ENCODE peak calls at places on chromosome 13, in six cellular contexts. J is uterus, L is omental fat pad, S is fibroblast of mammary gland, T is coronary artery, V is HFF-Myc. G is an unnamed sample.
A peak's percentile ranks its signal among the peaks of the same experiment; 100 is the strongest.

GRCh38 chr13:97826421-97826965 is 127.0 kb upstream of the IPO5 start:
- DNase-seq in L (no peak), T (no peak), S (no peak), J (no peak), V (no peak), G (no peak)

GRCh38 chr13:84917252-84917878 is 881.9 kb downstream of the SLITRK6 start:
- DNase-seq in T (no peak), V (peak; percentile 6), S (peak; percentile 22), L (no peak), J (no peak), G (no peak)

GRCh38 chr13:42746846-42747245 is 34.5 kb upstream of the FAM216B start:
- DNase-seq in V (peak; percentile 7), J (no peak), L (no peak), T (no peak), S (peak; percentile 86), G (no peak)

GRCh38 chr13:110227416-110227815 is 79.5 kb downstream of the COL4A1 start:
- DNase-seq in T (no peak), V (no peak), J (no peak), S (no peak), L (no peak), G (no peak)

GRCh38 chr13:40993987-40994386 is 25.1 kb downstream of the ELF1 start:
- DNase-seq in L (no peak), S (no peak), V (no peak), J (no peak), T (no peak), G (no peak)

GRCh38 chr13:109666656-109667448 is 119.5 kb downstream of the IRS2 start:
- DNase-seq in L (no peak), T (no peak), S (peak; percentile 21), V (no peak), J (no peak), G (no peak)

GRCh38 chr13:85543144-85543543 is 256.1 kb downstream of the SLITRK6 start:
- DNase-seq in V (no peak), L (no peak), J (no peak), T (no peak), S (no peak), G (no peak)

GRCh38 chr13:43326100-43326499 is 302.7 kb downstream of the DNAJC15 start:
- DNase-seq in S (no peak), V (no peak), T (no peak), J (no peak), L (no peak), G (no peak)

GRCh38 chr13:30832845-30833332 is 73.2 kb upstream of the MEDAG start:
- DNase-seq in L (peak; percentile 36), S (no peak), V (no peak), J (peak; percentile 50), T (no peak), G (no peak)

GRCh38 chr13:112056739-112057433 is 10.1 kb upstream of the SOX1 start:
- DNase-seq in V (no peak), J (no peak), T (peak; percentile 36), S (no peak), L (no peak), G (peak; percentile 82)

GRCh38 chr13:97254809-97255208 is 32.7 kb downstream of the MBNL2 start:
- DNase-seq in J (no peak), S (peak; percentile 87), T (no peak), L (no peak), V (no peak), G (peak; percentile 38)

GRCh38 chr13:46496086-46496485 is 56.9 kb upstream of the LRCH1 start:
- DNase-seq in L (no peak), J (no peak), S (no peak), T (no peak), V (no peak), G (no peak)

GRCh38 chr13:75469087-75469486 is 12.9 kb downstream of the TBC1D4 start:
- DNase-seq in T (no peak), J (no peak), S (no peak), V (no peak), L (no peak), G (no peak)

GRCh38 chr13:52454459-52454824 is 836 bp upstream of the CKAP2 start:
- DNase-seq in S (no peak), T (no peak), L (no peak), V (no peak), J (no peak), G (no peak)

GRCh38 chr13:65292488-65292901 is 1937.6 kb downstream of the PCDH9 start:
- DNase-seq in S (peak; percentile 3), V (peak; percentile 21), J (no peak), T (no peak), L (no peak), G (no peak)

GRCh38 chr13:113837554-113838355 is 26.1 kb downstream of the GAS6 start:
- DNase-seq in L (peak; percentile 66), J (peak; percentile 98), S (peak; percentile 99), V (peak; percentile 94), T (peak; percentile 97), G (peak; percentile 95)

GRCh38 chr13:48236528-48237353 is 3.7 kb downstream of the ITM2B start:
- DNase-seq in V (no peak), L (no peak), S (peak; percentile 68), T (no peak), J (no peak), G (no peak)

GRCh38 chr13:67100723-67101122 is 129.4 kb downstream of the PCDH9 start:
- DNase-seq in V (no peak), J (no peak), L (no peak), S (no peak), T (no peak), G (no peak)

GRCh38 chr13:101795460-101795859 is 343.0 kb downstream of the ITGBL1 start:
- DNase-seq in V (no peak), J (no peak), T (no peak), L (no peak), S (peak; percentile 8), G (no peak)

GRCh38 chr13:101795025-101795424 is 342.6 kb downstream of the ITGBL1 start:
- DNase-seq in J (no peak), T (no peak), V (no peak), S (peak; percentile 7), L (no peak), G (no peak)

DNA sequence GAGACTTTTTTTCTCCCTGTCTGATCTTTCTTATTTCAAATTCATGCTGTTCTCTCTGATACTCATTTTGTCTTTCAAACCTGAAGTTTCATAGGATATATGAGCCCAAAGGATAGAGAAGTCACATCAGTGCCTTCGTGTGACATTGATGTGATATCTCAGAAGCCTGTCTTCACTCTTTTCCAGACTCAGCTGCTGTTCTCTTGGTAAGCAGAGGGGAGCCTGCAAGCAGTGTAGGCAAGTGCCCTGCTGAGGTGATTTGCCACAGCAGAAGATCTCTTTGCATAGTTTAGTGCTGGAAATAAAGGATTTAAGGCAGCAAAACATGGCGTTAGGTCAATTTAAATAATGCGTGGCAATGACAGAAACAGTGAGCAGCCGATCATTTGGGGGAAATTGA is 346.7 kb downstream of the ITGBL1 start:
- DNase-seq in V (no peak), T (no peak), L (no peak), J (no peak), S (no peak), G (no peak)
- TF ChIP-seq CTCF in V (no peak), T (no peak), L (no peak), J (no peak), S (no peak), G (no peak)

DNA sequence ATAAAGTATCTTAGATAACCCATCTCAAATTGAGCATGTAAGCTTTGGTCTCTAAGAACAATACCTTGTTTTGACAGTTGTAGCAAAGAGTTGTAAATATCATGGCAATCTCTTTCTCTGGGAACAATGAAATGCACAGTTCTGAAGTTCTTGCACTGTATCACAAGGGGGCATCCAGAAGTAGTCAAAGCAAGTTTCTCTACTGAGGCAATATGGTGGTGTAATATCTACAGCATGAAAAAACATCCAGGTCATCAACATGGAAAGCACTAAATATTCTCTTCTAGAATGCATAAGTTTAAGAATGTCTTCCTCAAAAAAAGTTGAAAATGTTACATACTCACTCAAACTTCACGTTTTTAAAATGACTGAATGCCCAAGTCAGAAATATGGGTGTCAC is 19.6 kb downstream of the MTMR6 start:
- DNase-seq in V (no peak), S (peak; percentile 34), T (no peak), J (no peak), L (no peak), G (no peak)
- TF ChIP-seq CTCF in V (peak; percentile 10), S (peak; percentile 32), T (no peak), J (no peak), L (no peak), G (peak; percentile 27)

DNA sequence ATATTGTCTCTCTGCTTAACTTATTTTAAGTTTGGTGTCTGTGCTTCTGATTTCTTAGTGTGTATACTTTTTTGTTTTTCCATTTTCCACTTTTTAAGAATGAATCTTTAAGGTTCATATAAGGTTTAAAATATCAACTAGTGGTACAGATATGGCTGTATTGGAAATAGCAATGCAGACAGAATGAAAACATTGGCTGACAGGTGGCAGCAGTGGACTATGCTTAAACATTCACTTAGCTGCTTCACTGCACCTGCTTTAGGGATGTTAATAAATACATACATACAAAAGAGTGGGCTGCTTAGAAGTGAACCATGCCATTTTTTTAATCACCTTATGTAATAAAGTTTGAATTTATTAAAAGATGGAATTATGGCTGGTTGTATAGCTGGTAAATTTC is 27.3 kb downstream of the TM9SF2 start:
- DNase-seq in L (no peak), T (no peak), S (no peak), J (no peak), V (no peak), G (no peak)
- TF ChIP-seq CTCF in L (no peak), T (no peak), S (no peak), J (no peak), V (no peak), G (peak; percentile 48)

GRCh38 chr13:27958928-27959539 is 10.1 kb downstream of the CDX2 start:
- DNase-seq in J (no peak), L (no peak), T (no peak), S (no peak), V (no peak), G (no peak)

GRCh38 chr13:27962128-27962841 is 6.8 kb downstream of the CDX2 start:
- DNase-seq in T (no peak), J (no peak), S (no peak), L (no peak), V (no peak), G (peak; percentile 53)

GRCh38 chr13:27961227-27962085 is 7.7 kb downstream of the CDX2 start:
- DNase-seq in J (no peak), T (no peak), L (no peak), V (no peak), S (no peak), G (no peak)

GRCh38 chr13:27959976-27960361 is 9.1 kb downstream of the CDX2 start:
- DNase-seq in J (no peak), L (no peak), S (no peak), V (no peak), T (no peak), G (no peak)

DNA sequence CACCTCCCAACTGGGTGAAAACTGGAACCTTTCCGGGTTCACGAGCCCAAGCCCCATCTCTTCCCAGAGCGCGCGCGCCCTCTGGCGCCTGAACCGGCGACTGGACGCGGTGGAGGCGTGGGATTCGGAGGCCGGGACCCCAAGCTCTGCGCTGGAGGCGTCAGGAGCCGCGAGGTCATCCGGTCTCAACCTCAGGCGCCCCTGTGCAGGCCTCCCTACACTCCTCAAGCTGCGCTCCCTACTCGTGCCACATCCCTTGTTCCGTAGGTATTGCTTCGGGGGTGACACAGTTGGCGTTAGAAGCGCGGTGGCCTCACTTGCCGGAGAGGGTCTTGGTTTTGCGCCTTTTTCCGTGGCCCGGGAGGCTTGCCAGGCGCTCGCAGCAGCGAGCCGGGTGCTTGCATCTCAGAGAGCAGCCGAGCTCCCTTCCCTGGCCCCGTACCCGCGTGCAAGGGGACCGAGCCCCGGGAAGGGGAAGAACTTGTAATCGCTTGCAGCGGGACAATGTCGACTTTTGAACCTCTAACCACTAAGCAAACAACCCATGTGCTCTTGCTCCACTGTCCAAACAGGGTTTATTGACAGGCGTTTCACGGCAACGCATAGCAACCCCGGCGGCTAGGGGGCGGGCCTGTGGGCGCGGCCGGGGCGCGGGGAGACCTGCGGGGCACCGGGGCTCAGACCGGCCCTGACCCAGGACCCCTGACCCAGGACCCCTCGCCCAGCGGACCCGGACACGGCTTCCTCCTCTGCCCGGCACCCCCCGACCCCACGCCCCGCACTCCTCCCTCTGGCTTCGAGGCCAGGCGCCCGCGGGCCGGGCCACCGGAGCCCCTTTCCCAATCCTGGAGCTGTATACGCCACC is 8.5 kb downstream of the CDX2 start:
- DNase-seq in L (no peak), T (no peak), S (peak; percentile 22), J (no peak), V (no peak), G (no peak)
- TF ChIP-seq CTCF in L (no peak), T (no peak), S (peak; percentile 18), J (no peak), V (peak; percentile 39), G (peak; percentile 48)